ENCODE peak calls at places on chromosomes 1 and 21, in four cellular contexts. S is ovary, Y is A549, U is esophagus squamous epithelium. P is an unnamed sample. For H3K4me1, the result is how much of the 10 kb centered on the place peaks cover.

GRCh38 chr1:41578712-41579335 is 94.3 kb upstream of the EDN2 start:
- DNase-seq in S (no peak), Y (peak), U (no peak), P (no peak)

GRCh38 chr1:36585760-36586072 is 103.0 kb upstream of the CSF3R start:
- DNase-seq in S (no peak), Y (no peak), U (no peak), P (no peak)

GRCh38 chr1:169024800-169025253 is 81.7 kb upstream of the ATP1B1 start:
- DNase-seq in S (no peak), Y (no peak), U (no peak), P (no peak)

GRCh38 chr1:5200006-5200405 is 545.6 kb downstream of the AJAP1 start:
- DNase-seq in S (no peak), Y (no peak), U (no peak), P (no peak)

GRCh38 chr1:194568610-194569009 is 1382.2 kb upstream of the B3GALT2 start:
- DNase-seq in S (no peak), Y (no peak), U (no peak), P (no peak)

GRCh38 chr1:2534775-2535387 is 4.8 kb upstream of the HES5 start:
- DNase-seq in S (no peak), Y (no peak), U (no peak), P (no peak)

GRCh38 chr1:202213361-202214088 is 19.9 kb downstream of the LGR6 start:
- DNase-seq in S (no peak), Y (peak), U (no peak), P (no peak)

GRCh38 chr1:245880754-245881403 is 626.2 kb downstream of the SMYD3 start:
- DNase-seq in S (no peak), Y (no peak), U (no peak), P (no peak)

GRCh38 chr1:161910516-161911077 is 113.1 kb downstream of the OLFML2B start:
- DNase-seq in S (no peak), Y (no peak), U (no peak), P (no peak)

GRCh38 chr21:36908260-36908908 is 58.1 kb downstream of the HLCS start:
- DNase-seq in S (no peak), Y (no peak), U (no peak), P (no peak)

GRCh38 chr1:235675152-235675890 is 25.7 kb upstream of the GNG4 start:
- DNase-seq in S (no peak), Y (no peak), U (no peak), P (no peak)

GRCh38 chr1:23422313-23422877 is 2.2 kb downstream of the TCEA3 start:
- DNase-seq in S (peak), Y (no peak), U (no peak), P (peak)

GRCh38 chr1:19704247-19705113 is 39.8 kb downstream of the HTR6 start:
- DNase-seq in S (peak), Y (peak), U (no peak), P (peak)

GRCh38 chr1:184684285-184685077 is 70.2 kb downstream of the EDEM3 start:
- DNase-seq in S (no peak), Y (no peak), U (no peak), P (peak)

DNA sequence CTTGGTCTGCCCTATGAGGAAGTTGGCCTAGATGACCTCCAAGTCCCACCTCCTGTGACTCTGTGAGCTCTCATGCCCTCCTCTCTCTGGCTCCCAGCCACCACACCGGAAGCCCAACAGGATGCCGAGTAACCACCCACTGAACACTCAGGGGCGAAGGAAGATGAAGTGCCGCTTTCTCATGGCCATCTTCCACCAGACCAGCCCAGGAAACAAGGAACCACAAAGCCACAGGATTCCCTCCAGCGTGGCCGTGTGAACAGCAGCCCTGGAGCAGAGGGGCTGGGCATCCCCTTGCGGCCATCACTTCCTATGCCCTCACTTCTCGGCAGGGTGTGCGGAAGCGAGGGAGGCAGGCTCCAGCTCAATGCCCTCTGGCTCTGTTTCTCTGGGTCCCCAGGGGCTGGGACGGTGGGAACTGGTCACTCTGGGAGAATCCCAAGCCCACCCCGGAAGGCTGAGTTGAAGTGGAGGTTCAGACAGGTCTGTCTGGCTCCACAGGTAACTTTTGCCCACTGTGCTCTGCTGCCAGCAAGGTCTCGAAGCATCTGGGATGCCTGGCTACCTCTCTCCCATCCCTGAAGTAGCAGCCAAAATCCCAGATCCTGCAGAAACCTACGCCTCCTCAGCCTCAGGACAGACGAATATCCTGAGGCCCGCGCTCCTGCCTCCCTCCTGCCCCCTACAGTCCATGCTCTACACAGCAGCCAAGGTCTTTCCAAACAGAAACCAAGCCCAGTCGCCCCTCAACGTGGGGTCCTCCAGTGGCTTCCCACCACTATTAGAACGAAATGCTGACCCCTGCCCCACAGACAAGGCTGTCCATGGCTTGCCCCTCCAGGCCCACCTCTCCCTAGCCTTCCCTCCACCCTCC is 44.2 kb upstream of the ECE1 start:
- DNase-seq in S (peak), Y (peak), U (peak), P (peak)
- H3K4me1 ChIP-seq in S (half or more), Y (half or more), U (half or more), P (half or more)

GRCh38 chr1:18479484-18479883 is 1.2 kb upstream of the KLHDC7A start:
- DNase-seq in S (no peak), Y (no peak), U (no peak), P (no peak)

GRCh38 chr1:18481921-18482701 is 1.4 kb downstream of the KLHDC7A start:
- DNase-seq in S (no peak), Y (no peak), U (no peak), P (no peak)

GRCh38 chr1:18482721-18483425 is 2.1 kb downstream of the KLHDC7A start:
- DNase-seq in S (no peak), Y (no peak), U (no peak), P (no peak)

GRCh38 chr1:18480315-18481189 is at the start of gene KLHDC7A:
- DNase-seq in S (no peak), Y (peak), U (no peak), P (no peak)

GRCh38 chr1:18481190-18481920 is 625 bp downstream of the KLHDC7A start:
- DNase-seq in S (no peak), Y (no peak), U (no peak), P (no peak)
- H3K27ac ChIP-seq in S (no peak), Y (peak), U (peak), P (no peak)

DNA sequence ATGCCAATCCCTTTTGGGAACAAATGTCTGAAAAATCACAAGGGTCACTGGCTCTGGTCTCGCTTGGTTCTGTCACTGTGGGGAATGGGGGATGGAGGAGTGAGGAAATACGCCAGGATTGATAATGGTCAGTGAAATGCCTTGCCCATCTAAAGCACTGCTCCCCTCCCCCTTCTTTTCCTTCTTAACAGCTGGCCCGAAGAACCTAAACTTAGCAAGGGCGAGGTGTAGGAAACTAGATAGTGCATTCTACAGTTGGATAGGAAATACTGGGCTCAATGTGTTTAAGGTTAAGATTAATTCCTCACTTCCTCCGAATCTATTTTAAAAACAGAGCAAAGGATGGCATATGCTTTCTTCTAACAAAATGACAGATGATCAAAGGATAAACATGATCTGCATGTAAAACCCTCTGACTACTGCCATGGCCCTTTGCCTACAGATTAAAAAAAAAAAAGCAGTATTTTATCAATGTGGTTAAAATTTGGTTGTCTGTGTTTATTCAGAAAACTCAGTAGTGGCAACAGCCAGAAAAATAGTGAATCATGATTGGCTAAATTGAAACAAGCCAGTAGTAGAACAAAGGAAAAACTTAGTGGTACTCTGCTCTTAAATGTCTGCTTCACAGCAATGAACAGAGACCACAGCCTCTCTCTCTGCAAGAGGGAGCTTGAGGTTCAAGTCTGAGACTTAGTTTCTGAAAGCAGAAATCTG is 86.1 kb upstream of the VAV3 start:
- DNase-seq in S (no peak), Y (no peak), U (no peak), P (no peak)
- H3K4me3 ChIP-seq in S (no peak), Y (no peak), U (no peak), P (peak)

DNA sequence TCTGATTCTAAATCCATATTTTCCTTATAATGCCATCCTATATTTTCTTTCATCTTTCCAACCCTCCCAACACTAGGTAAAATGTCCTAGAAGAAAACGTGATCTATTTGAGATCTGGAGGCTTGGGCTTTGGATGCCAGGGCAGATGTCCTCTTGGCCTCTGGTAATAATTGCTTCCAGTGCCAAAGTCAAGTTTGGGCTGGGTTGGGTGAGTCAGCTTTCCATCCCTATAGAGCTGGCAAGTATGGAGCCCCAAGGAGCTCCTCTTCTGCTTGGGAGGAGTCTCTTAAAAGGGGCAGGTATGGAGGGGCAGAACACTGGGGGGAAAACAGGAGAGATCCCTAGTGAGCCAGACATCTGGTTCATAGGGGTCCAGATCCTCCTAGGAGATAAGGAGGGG is 3.7 kb downstream of the C1orf116 start:
- DNase-seq in S (no peak), Y (no peak), U (no peak), P (no peak)
- H3K4me1 ChIP-seq in S (under half), Y (half or more), U (under half), P (half or more)

DNA sequence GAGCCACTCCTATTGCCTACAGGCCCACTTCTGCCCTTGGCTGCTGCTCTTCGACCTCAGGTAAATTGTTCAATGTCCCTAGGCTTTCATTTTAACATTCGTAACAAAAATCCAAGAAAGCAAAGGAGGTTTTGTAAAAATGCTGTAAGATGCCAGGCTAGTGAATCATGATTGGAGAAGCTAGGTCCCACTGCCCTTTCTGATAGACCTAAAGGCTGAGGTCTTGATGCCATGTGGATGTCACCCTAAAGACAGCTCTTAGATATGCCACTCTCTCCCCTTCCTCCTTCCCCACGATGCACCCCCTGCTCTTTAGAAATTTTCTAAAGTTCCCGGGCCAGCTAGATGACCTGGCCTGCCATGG is 9.9 kb upstream of the TMEM39B start:
- DNase-seq in S (no peak), Y (no peak), U (no peak), P (no peak)
- H3K27ac ChIP-seq in S (no peak), Y (peak), U (peak), P (peak)

DNA sequence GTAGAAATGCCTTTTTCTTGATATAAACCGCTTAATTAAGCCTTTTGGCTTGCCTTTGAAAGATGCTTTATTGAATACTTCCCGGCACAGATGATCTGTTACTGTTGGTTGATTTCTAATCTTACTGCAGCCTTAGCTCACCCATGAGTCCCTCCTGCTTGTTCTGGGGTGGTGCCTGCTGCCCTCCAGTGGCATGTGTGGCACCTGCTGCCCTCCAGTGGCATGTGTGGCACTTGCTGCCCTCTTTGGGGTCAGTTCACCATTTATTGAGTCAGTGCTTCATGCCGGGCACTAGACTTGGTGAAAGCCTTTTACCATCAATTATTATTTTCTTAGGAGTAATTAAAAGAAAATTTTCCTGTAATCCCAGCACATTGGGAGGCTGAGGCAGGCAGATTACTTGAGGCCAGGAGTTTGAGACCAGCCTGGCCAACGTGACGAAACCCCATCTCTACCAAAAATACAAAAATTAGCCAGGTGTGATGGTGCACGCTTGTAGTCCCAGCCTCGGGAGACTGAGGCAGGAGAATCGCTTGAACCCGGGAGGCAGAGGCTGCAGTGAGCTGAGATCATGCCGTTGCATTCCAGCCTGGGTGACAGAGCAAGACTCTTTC is 54.3 kb downstream of the ADARB1 start:
- DNase-seq in S (no peak), Y (peak), U (no peak), P (peak)
- H3K4me3 ChIP-seq in S (no peak), Y (no peak), U (no peak), P (no peak)

DNA sequence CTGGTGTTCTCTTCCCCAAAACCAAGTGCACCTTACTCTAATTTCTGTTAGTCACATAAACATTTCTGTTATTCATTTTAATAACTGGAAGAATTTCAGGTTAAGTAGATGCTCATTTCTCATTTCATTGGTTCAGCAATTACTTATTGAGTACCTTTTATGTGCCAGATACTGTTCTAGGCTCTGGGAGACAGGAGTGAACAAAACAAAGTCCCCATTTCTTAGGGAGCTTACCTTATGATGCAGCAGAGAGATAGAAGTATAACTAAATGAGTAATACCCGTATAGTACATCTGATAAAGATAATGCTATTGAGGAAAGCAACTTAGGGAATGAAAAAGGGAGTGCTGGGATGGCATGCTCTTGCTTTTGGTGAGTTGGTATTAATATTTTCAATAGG is 33.7 kb downstream of the LRRC8C start:
- DNase-seq in S (no peak), Y (no peak), U (no peak), P (no peak)
- H3K4me1 ChIP-seq in S (under half), Y (under half), U (under half), P (half or more)

P was measured in left ventricle myocardium inferior.